ENCODE peak calls at places on chromosomes 3 and 15, in four cellular contexts. S, W, R and B are unnamed samples.
A peak's percentile ranks its signal among the peaks of the same experiment; 100 is the strongest.

GRCh38 chr3:56684029-56684428 is 964 bp upstream of the TASOR start:
- DNase-seq in W (no peak), R (no peak), S (no peak), B (no peak)

GRCh38 chr3:25899352-25900101 is 109.6 kb downstream of the OXSM start:
- DNase-seq in W (no peak), S (no peak), R (no peak), B (no peak)

GRCh38 chr3:171204942-171205341 is 178.4 kb upstream of the SLC2A2 start:
- DNase-seq in R (no peak), W (no peak), S (no peak), B (no peak)

GRCh38 chr3:32310336-32310735 is 71.9 kb downstream of the CMTM8 start:
- DNase-seq in S (no peak), R (no peak), W (no peak), B (no peak)

GRCh38 chr3:131216801-131217200 is 164.8 kb upstream of the NUDT16 start:
- DNase-seq in S (peak; percentile 36), W (peak; percentile 28), R (peak; percentile 6), B (no peak)

GRCh38 chr3:106198828-106199194 is 330.0 kb upstream of the CBLB start:
- DNase-seq in R (no peak), S (no peak), W (no peak), B (no peak)

GRCh38 chr3:22117751-22118346 is 366.8 kb upstream of the ZNF385D start:
- DNase-seq in R (peak; percentile 14), W (peak; percentile 34), S (peak; percentile 53), B (no peak)

GRCh38 chr3:37015631-37016030 is 22.3 kb downstream of the MLH1 start:
- DNase-seq in S (no peak), R (no peak), W (no peak), B (no peak)

GRCh38 chr15:64813075-64813474 is 12.4 kb downstream of the PIF1 start:
- DNase-seq in R (no peak), W (peak; percentile 84), S (peak; percentile 39), B (no peak)

GRCh38 chr3:189202583-189202982 is 30.8 kb downstream of the TPRG1 start:
- DNase-seq in S (no peak), R (no peak), W (no peak), B (no peak)

GRCh38 chr15:75672111-75672602 is 24.4 kb downstream of the SNX33 start:
- DNase-seq in W (no peak), S (no peak), R (no peak), B (no peak)

GRCh38 chr3:11991751-11992150 is 12.4 kb upstream of the SYN2 start:
- DNase-seq in R (no peak), S (no peak), W (no peak), B (no peak)

GRCh38 chr3:46545695-46546630 is 20.1 kb downstream of the LRRC2 start:
- DNase-seq in W (no peak), R (no peak), S (no peak), B (no peak)

GRCh38 chr15:40439461-40440299 is 1.1 kb upstream of the BAHD1 start:
- DNase-seq in W (peak; percentile 34), S (peak; percentile 18), R (peak; percentile 75), B (peak; percentile 68)

GRCh38 chr3:179995406-179995805 is 41.3 kb downstream of the PEX5L start:
- DNase-seq in R (no peak), S (no peak), W (no peak), B (no peak)

GRCh38 chr3:119776304-119776703 is 5.6 kb upstream of the NR1I2 start:
- DNase-seq in R (no peak), W (no peak), S (no peak), B (no peak)

GRCh38 chr3:109018828-109019227 is 65.1 kb upstream of the GUCA1C start:
- DNase-seq in W (peak; percentile 5), R (no peak), S (peak; percentile 18), B (no peak)

GRCh38 chr15:61457050-61457733 is 228.1 kb upstream of the RORA start:
- DNase-seq in R (no peak), S (no peak), W (no peak), B (no peak)

GRCh38 chr15:37638139-37638538 is 296.3 kb upstream of the TMCO5A start:
- DNase-seq in R (no peak), W (no peak), S (no peak), B (no peak)

GRCh38 chr3:136932518-136932917 is 25.3 kb upstream of the IL20RB start:
- DNase-seq in R (no peak), S (peak; percentile 38), W (no peak), B (no peak)

GRCh38 chr3:182198345-182198744 is 486.6 kb downstream of the SOX2 start:
- DNase-seq in S (no peak), R (no peak), W (no peak), B (no peak)

GRCh38 chr3:149020196-149020838 is 29.0 kb downstream of the GYG1 start:
- DNase-seq in R (no peak), S (no peak), W (no peak), B (no peak)

GRCh38 chr15:99296386-99296785 is 45.1 kb downstream of the LRRC28 start:
- DNase-seq in R (no peak), W (no peak), S (no peak), B (no peak)

GRCh38 chr3:11136116-11136515 is 18.2 kb upstream of the HRH1 start:
- DNase-seq in S (no peak), W (no peak), R (no peak), B (no peak)

GRCh38 chr15:70714575-70714974 is 48.8 kb downstream of the UACA start:
- DNase-seq in R (no peak), W (no peak), S (peak; percentile 44), B (no peak)

GRCh38 chr3:169948559-169949371 is 17.8 kb upstream of the SEC62 start:
- DNase-seq in W (no peak), S (no peak), R (no peak), B (no peak)

GRCh38 chr15:57227899-57228298 is 148.4 kb upstream of the CGNL1 start:
- DNase-seq in W (no peak), R (no peak), S (no peak), B (no peak)

GRCh38 chr15:85404156-85404921 is 23.9 kb downstream of the AKAP13 start:
- DNase-seq in W (no peak), S (no peak), R (no peak), B (no peak)

GRCh38 chr3:180854887-180855286 is 57.6 kb upstream of the FXR1 start:
- DNase-seq in S (no peak), W (no peak), R (no peak), B (no peak)

GRCh38 chr3:171480526-171480925 is 20.3 kb upstream of the TNIK start:
- DNase-seq in S (no peak), R (no peak), W (no peak), B (no peak)

GRCh38 chr3:104396974-104397669 is 969.6 kb upstream of the ALCAM start:
- DNase-seq in S (peak; percentile 26), W (no peak), R (no peak), B (no peak)

GRCh38 chr3:183178833-183179549 is 16.5 kb upstream of the LAMP3 start:
- DNase-seq in R (peak; percentile 67), S (peak; percentile 25), W (no peak), B (peak; percentile 77)

GRCh38 chr15:70127288-70127746 is 29.6 kb upstream of the TLE3 start:
- DNase-seq in S (peak; percentile 67), W (peak; percentile 87), R (no peak), B (no peak)

DNA sequence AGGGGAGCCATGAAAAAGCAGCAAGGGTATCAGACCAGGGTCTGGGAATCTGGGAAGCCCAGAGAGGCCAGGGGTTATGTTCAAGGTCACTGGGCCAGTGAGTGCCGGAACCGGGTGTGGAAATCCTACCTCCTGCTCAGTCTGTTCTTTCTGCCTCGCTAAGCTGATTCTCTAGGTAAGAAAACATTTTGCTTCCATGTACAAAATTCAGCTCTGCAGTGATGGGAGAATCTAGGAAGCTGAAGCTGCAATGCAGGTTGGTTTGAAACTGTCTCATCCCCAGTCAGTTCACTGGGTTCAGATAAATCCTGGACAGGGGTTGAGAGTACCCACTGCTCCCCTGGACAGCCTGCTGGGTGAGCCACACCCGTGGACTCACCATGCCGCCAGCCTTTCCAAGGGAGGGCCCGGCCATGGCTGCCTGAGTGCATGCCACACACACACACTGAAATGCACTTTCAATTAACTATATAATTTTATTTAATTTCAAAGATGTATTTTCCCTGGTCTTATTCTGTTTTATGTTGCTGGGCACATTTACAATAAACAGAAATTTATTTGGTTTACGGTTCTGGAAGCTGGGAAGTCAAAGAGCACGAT is 108.4 kb downstream of the CORO2B start:
- DNase-seq in R (no peak), W (no peak), S (no peak), B (no peak)
- TF ChIP-seq CHD2 in R (no peak), W (no peak), S (no peak), B (no peak)

DNA sequence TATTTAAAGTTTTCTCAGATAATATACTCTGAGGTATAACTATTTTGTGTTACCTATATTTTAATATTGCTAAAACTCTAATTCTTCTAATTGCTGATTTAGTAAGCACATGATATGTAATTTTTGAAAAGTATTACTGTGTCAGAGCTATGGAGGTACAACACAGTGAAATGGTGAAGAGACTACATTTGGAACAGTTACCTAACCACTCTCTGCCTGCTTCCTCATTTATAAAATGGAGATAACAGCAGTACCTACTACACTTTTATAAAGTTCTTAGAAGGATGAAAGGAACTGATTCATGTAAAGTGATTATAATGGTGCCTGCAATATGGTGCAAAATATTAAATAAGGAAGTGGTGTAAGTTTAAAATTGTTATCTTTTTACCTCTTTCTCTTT is 16.3 kb upstream of the NEK10 start:
- DNase-seq in R (no peak), W (no peak), S (no peak), B (no peak)
- TF ChIP-seq PHF8 in R (no peak), W (no peak), S (no peak), B (no peak)

GRCh38 chr3:49786357-49787181 is at the start of gene IP6K1:
- DNase-seq in R (peak; percentile 97), W (peak; percentile 99), S (peak; percentile 99), B (peak; percentile 99)

GRCh38 chr3:49785565-49786356 is 581 bp downstream of the IP6K1 start:
- DNase-seq in R (no peak), W (no peak), S (no peak), B (no peak)

GRCh38 chr3:49788056-49788455 is 1.7 kb upstream of the IP6K1 start:
- DNase-seq in S (no peak), R (no peak), W (no peak), B (no peak)

GRCh38 chr3:49787182-49787464 is 781 bp upstream of the IP6K1 start:
- DNase-seq in S (no peak), W (no peak), R (no peak), B (no peak)

GRCh38 chr3:49787536-49787935 is 1.2 kb upstream of the IP6K1 start:
- DNase-seq in W (no peak), R (no peak), S (no peak), B (no peak)
- TF ChIP-seq CHD2 in W (no peak), R (no peak), S (no peak), B (no peak)

DNA sequence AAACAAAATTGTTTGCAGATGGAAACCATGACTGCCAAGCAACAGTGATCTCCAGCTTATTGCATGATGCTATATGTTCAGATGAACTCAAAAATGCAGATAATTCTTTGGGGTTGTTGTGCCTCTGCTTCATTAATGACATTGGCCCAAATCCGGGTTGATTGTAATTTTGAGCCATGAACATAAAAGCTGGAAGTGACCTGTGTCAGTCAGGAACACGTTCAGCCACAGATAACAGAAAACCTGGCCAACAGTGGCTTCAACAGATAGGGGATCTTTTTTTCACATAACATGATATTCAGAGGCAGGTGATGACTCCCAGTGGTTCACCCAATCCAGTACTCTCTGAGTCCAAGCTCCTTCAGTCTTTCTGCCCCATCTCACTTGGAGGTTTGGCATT is 76.9 kb upstream of the EIF1B start:
- DNase-seq in R (no peak), W (no peak), S (no peak), B (no peak)
- TF ChIP-seq PHF8 in R (no peak), W (no peak), S (no peak), B (no peak)